ENCODE peak calls at places on chromosomes 3 and 15, in six cellular contexts. One of them, this sample, is unnamed.

GRCh38 chr3:9870978-9871377 is 9.1 kb downstream of the CIDEC start:
- DNase-seq in CD8-positive, alpha-beta T cell: no peak
- DNase-seq in IMR-90: peak; percentile 86
- DNase-seq in CD4-positive, CD25-positive, alpha-beta regulatory T cell: no peak
- DNase-seq in epithelial cell of esophagus: peak; percentile 56
- DNase-seq in astrocyte of the spinal cord: peak; percentile 68
- DNase-seq in this sample: no peak

GRCh38 chr15:24039683-24040082 is 352.6 kb upstream of the NDN start:
- DNase-seq in CD8-positive, alpha-beta T cell: no peak
- DNase-seq in IMR-90: no peak
- DNase-seq in CD4-positive, CD25-positive, alpha-beta regulatory T cell: no peak
- DNase-seq in epithelial cell of esophagus: peak; percentile 24
- DNase-seq in astrocyte of the spinal cord: no peak
- DNase-seq in this sample: no peak

GRCh38 chr3:148101061-148101460 is 596.6 kb upstream of the AGTR1 start:
- DNase-seq in CD8-positive, alpha-beta T cell: no peak
- DNase-seq in IMR-90: peak; percentile 20
- DNase-seq in CD4-positive, CD25-positive, alpha-beta regulatory T cell: no peak
- DNase-seq in epithelial cell of esophagus: no peak
- DNase-seq in astrocyte of the spinal cord: peak; percentile 62
- DNase-seq in this sample: peak; percentile 59

GRCh38 chr15:85408270-85408746 is 27.9 kb downstream of the AKAP13 start:
- DNase-seq in CD8-positive, alpha-beta T cell: no peak
- DNase-seq in IMR-90: no peak
- DNase-seq in CD4-positive, CD25-positive, alpha-beta regulatory T cell: peak; percentile 59
- DNase-seq in epithelial cell of esophagus: no peak
- DNase-seq in astrocyte of the spinal cord: no peak
- DNase-seq in this sample: no peak

GRCh38 chr3:138118863-138119766 is 3.7 kb upstream of the DZIP1L start:
- DNase-seq in CD8-positive, alpha-beta T cell: peak; percentile 29
- DNase-seq in IMR-90: peak; percentile 73
- DNase-seq in CD4-positive, CD25-positive, alpha-beta regulatory T cell: peak; percentile 40
- DNase-seq in epithelial cell of esophagus: peak; percentile 73
- DNase-seq in astrocyte of the spinal cord: peak; percentile 73
- DNase-seq in this sample: no peak

GRCh38 chr3:9452417-9452816 is 55.0 kb downstream of the SETD5 start:
- DNase-seq in CD8-positive, alpha-beta T cell: no peak
- DNase-seq in IMR-90: peak; percentile 19
- DNase-seq in CD4-positive, CD25-positive, alpha-beta regulatory T cell: peak; percentile 70
- DNase-seq in epithelial cell of esophagus: no peak
- DNase-seq in astrocyte of the spinal cord: peak; percentile 6
- DNase-seq in this sample: no peak

GRCh38 chr3:70531063-70531657 is 218.7 kb upstream of the MDFIC2 start:
- DNase-seq in CD8-positive, alpha-beta T cell: no peak
- DNase-seq in IMR-90: peak; percentile 57
- DNase-seq in CD4-positive, CD25-positive, alpha-beta regulatory T cell: peak; percentile 18
- DNase-seq in epithelial cell of esophagus: peak; percentile 51
- DNase-seq in astrocyte of the spinal cord: peak; percentile 58
- DNase-seq in this sample: no peak

GRCh38 chr3:31027191-31027761 is 132.8 kb upstream of the GADL1 start:
- DNase-seq in CD8-positive, alpha-beta T cell: no peak
- DNase-seq in IMR-90: no peak
- DNase-seq in CD4-positive, CD25-positive, alpha-beta regulatory T cell: no peak
- DNase-seq in epithelial cell of esophagus: no peak
- DNase-seq in astrocyte of the spinal cord: no peak
- DNase-seq in this sample: no peak

GRCh38 chr3:184466413-184466960 is 86.6 kb downstream of the CHRD start:
- DNase-seq in CD8-positive, alpha-beta T cell: no peak
- DNase-seq in IMR-90: peak; percentile 48
- DNase-seq in CD4-positive, CD25-positive, alpha-beta regulatory T cell: no peak
- DNase-seq in epithelial cell of esophagus: no peak
- DNase-seq in astrocyte of the spinal cord: no peak
- DNase-seq in this sample: no peak

GRCh38 chr3:126450744-126451143 is 24.9 kb downstream of the ZXDC start:
- DNase-seq in CD8-positive, alpha-beta T cell: no peak
- DNase-seq in IMR-90: no peak
- DNase-seq in CD4-positive, CD25-positive, alpha-beta regulatory T cell: no peak
- DNase-seq in epithelial cell of esophagus: no peak
- DNase-seq in astrocyte of the spinal cord: no peak
- DNase-seq in this sample: no peak

GRCh38 chr3:71140477-71140876 is 443.1 kb downstream of the FOXP1 start:
- DNase-seq in CD8-positive, alpha-beta T cell: no peak
- DNase-seq in IMR-90: no peak
- DNase-seq in CD4-positive, CD25-positive, alpha-beta regulatory T cell: no peak
- DNase-seq in epithelial cell of esophagus: no peak
- DNase-seq in astrocyte of the spinal cord: no peak
- DNase-seq in this sample: no peak

GRCh38 chr3:71112576-71112975 is 471.0 kb downstream of the FOXP1 start:
- DNase-seq in CD8-positive, alpha-beta T cell: no peak
- DNase-seq in IMR-90: peak; percentile 75
- DNase-seq in CD4-positive, CD25-positive, alpha-beta regulatory T cell: no peak
- DNase-seq in epithelial cell of esophagus: no peak
- DNase-seq in astrocyte of the spinal cord: no peak
- DNase-seq in this sample: no peak

GRCh38 chr3:128296469-128297251 is 143.4 kb downstream of the EEFSEC start:
- DNase-seq in CD8-positive, alpha-beta T cell: no peak
- DNase-seq in IMR-90: no peak
- DNase-seq in CD4-positive, CD25-positive, alpha-beta regulatory T cell: no peak
- DNase-seq in epithelial cell of esophagus: no peak
- DNase-seq in astrocyte of the spinal cord: no peak
- DNase-seq in this sample: no peak

GRCh38 chr15:90340345-90340744 is 11.7 kb upstream of the ZNF774 start:
- DNase-seq in CD8-positive, alpha-beta T cell: no peak
- DNase-seq in IMR-90: no peak
- DNase-seq in CD4-positive, CD25-positive, alpha-beta regulatory T cell: no peak
- DNase-seq in epithelial cell of esophagus: no peak
- DNase-seq in astrocyte of the spinal cord: no peak
- DNase-seq in this sample: no peak

GRCh38 chr3:8835385-8835784 is 66.0 kb upstream of the OXTR start:
- DNase-seq in CD8-positive, alpha-beta T cell: no peak
- DNase-seq in IMR-90: no peak
- DNase-seq in CD4-positive, CD25-positive, alpha-beta regulatory T cell: no peak
- DNase-seq in epithelial cell of esophagus: no peak
- DNase-seq in astrocyte of the spinal cord: no peak
- DNase-seq in this sample: no peak

GRCh38 chr3:117171124-117171523 is 461.5 kb downstream of the TUSC7 start:
- DNase-seq in CD8-positive, alpha-beta T cell: no peak
- DNase-seq in IMR-90: no peak
- DNase-seq in CD4-positive, CD25-positive, alpha-beta regulatory T cell: no peak
- DNase-seq in epithelial cell of esophagus: no peak
- DNase-seq in astrocyte of the spinal cord: no peak
- DNase-seq in this sample: no peak

GRCh38 chr3:176861137-176861536 is 336.1 kb downstream of the TBL1XR1 start:
- DNase-seq in CD8-positive, alpha-beta T cell: no peak
- DNase-seq in IMR-90: peak; percentile 4
- DNase-seq in CD4-positive, CD25-positive, alpha-beta regulatory T cell: no peak
- DNase-seq in epithelial cell of esophagus: peak; percentile 45
- DNase-seq in astrocyte of the spinal cord: no peak
- DNase-seq in this sample: no peak
- H3K4me3 ChIP-seq in CD8-positive, alpha-beta T cell: no peak overlapping the region
- H3K4me3 ChIP-seq in IMR-90: no peak overlapping the region
- H3K4me3 ChIP-seq in CD4-positive, CD25-positive, alpha-beta regulatory T cell: no peak overlapping the region
- H3K4me3 ChIP-seq in epithelial cell of esophagus: no peak overlapping the region
- H3K4me3 ChIP-seq in astrocyte of the spinal cord: no peak overlapping the region
- H3K4me3 ChIP-seq in this sample: no peak overlapping the region

DNA sequence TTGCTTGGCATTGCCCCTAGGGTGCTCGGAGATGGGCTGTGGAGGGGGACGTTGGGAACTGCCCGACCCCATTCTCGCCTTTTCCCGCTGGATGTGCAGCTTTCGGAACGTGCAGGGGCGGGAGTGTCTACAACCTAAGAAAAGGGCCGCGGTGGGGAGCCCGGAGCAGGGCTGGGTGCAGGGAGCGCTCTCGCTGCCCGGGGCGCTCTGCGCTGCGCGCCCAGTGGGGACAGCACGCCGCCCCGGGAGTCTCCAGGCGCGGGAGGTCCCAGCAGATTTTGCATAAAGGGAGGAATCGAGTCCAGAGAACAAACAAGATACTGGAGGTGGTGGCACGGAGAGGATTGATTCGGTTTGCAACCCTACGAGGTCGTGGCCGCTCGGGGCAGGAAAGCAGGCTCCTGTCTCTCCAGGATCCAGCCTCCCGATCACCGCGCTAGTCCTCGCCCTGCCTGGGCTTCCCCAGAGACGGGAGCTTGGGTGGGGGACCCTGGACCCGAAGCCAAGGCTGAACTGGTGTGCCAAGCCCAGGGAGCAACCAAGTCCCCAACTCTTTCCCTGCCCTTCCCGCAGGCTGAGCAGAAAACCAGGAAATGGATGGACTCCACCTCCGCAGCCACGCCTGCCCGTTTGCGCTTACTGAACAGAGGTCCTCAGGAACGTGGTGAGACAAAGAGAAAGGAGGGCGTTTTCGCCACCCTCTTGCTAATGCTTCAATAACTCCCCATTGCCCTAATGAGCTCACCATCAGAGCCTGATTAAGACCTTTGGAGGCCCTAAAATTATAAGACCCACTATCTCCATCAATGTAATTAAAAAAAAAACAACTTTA is 59.7 kb downstream of the NOX5 start:
- DNase-seq in CD8-positive, alpha-beta T cell: no peak
- DNase-seq in IMR-90: peak; percentile 54
- DNase-seq in CD4-positive, CD25-positive, alpha-beta regulatory T cell: no peak
- DNase-seq in epithelial cell of esophagus: peak; percentile 70
- DNase-seq in astrocyte of the spinal cord: peak; percentile 57
- DNase-seq in this sample: peak; percentile 17
- H3K4me3 ChIP-seq in CD8-positive, alpha-beta T cell: no peak overlapping the region
- H3K4me3 ChIP-seq in IMR-90: peak overlapping the region; percentile 75
- H3K4me3 ChIP-seq in CD4-positive, CD25-positive, alpha-beta regulatory T cell: peak overlapping the region; percentile 51
- H3K4me3 ChIP-seq in epithelial cell of esophagus: peak overlapping the region; percentile 63
- H3K4me3 ChIP-seq in astrocyte of the spinal cord: peak overlapping the region; percentile 54
- H3K4me3 ChIP-seq in this sample: peak overlapping the region; percentile 76

DNA sequence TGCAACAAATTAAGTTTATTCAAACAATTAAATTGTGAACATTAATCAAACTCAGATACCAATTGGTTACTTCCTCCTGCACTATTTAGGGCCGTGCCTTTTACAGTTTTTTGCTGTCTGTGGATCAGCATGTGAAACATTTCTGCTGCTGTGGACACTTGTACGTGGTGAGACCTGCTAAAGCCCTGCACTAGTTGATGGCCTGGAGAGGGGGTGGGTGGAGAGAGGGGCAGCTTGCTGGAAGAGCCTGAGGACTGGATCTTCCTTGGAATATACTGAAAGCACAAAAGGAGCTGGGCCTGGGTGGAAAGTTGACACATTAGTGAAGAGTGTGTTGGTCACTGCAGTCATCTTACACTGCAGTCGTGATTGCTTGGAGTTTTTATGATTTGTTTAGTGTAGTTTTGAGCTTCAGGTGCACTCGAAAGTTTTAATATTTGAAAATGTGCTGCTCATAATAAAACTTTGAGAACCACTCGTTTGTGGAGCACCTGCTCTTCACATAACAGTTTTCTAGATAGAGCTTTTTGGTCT is 11.4 kb downstream of the PLCL2 start:
- DNase-seq in CD8-positive, alpha-beta T cell: no peak
- DNase-seq in IMR-90: no peak
- DNase-seq in CD4-positive, CD25-positive, alpha-beta regulatory T cell: no peak
- DNase-seq in epithelial cell of esophagus: no peak
- DNase-seq in astrocyte of the spinal cord: no peak
- DNase-seq in this sample: no peak
- H3K4me3 ChIP-seq in CD8-positive, alpha-beta T cell: no peak overlapping the region
- H3K4me3 ChIP-seq in IMR-90: no peak overlapping the region
- H3K4me3 ChIP-seq in CD4-positive, CD25-positive, alpha-beta regulatory T cell: no peak overlapping the region
- H3K4me3 ChIP-seq in epithelial cell of esophagus: no peak overlapping the region
- H3K4me3 ChIP-seq in astrocyte of the spinal cord: no peak overlapping the region
- H3K4me3 ChIP-seq in this sample: no peak overlapping the region

GRCh38 chr3:36943601-36944000 is 1.3 kb downstream of the TRANK1 start:
- DNase-seq in CD8-positive, alpha-beta T cell: no peak
- DNase-seq in IMR-90: no peak
- DNase-seq in CD4-positive, CD25-positive, alpha-beta regulatory T cell: no peak
- DNase-seq in epithelial cell of esophagus: no peak
- DNase-seq in astrocyte of the spinal cord: no peak
- DNase-seq in this sample: no peak

GRCh38 chr3:36941658-36942057 is 3.2 kb downstream of the TRANK1 start:
- DNase-seq in CD8-positive, alpha-beta T cell: no peak
- DNase-seq in IMR-90: peak; percentile 31
- DNase-seq in CD4-positive, CD25-positive, alpha-beta regulatory T cell: no peak
- DNase-seq in epithelial cell of esophagus: no peak
- DNase-seq in astrocyte of the spinal cord: no peak
- DNase-seq in this sample: no peak

GRCh38 chr3:36942632-36943248 is 2.1 kb downstream of the TRANK1 start:
- DNase-seq in CD8-positive, alpha-beta T cell: no peak
- DNase-seq in IMR-90: no peak
- DNase-seq in CD4-positive, CD25-positive, alpha-beta regulatory T cell: no peak
- DNase-seq in epithelial cell of esophagus: no peak
- DNase-seq in astrocyte of the spinal cord: no peak
- DNase-seq in this sample: no peak

GRCh38 chr3:36944012-36944640 is 728 bp downstream of the TRANK1 start:
- DNase-seq in CD8-positive, alpha-beta T cell: peak; percentile 27
- DNase-seq in IMR-90: peak; percentile 59
- DNase-seq in CD4-positive, CD25-positive, alpha-beta regulatory T cell: peak; percentile 56
- DNase-seq in epithelial cell of esophagus: peak; percentile 53
- DNase-seq in astrocyte of the spinal cord: peak; percentile 61
- DNase-seq in this sample: no peak

GRCh38 chr3:36941162-36941561 is 3.7 kb downstream of the TRANK1 start:
- DNase-seq in CD8-positive, alpha-beta T cell: no peak
- DNase-seq in IMR-90: no peak
- DNase-seq in CD4-positive, CD25-positive, alpha-beta regulatory T cell: no peak
- DNase-seq in epithelial cell of esophagus: no peak
- DNase-seq in astrocyte of the spinal cord: no peak
- DNase-seq in this sample: no peak
- H3K4me3 ChIP-seq in CD8-positive, alpha-beta T cell: no peak overlapping the region
- H3K4me3 ChIP-seq in IMR-90: no peak overlapping the region
- H3K4me3 ChIP-seq in CD4-positive, CD25-positive, alpha-beta regulatory T cell: no peak overlapping the region
- H3K4me3 ChIP-seq in epithelial cell of esophagus: no peak overlapping the region
- H3K4me3 ChIP-seq in astrocyte of the spinal cord: no peak overlapping the region
- H3K4me3 ChIP-seq in this sample: no peak overlapping the region

This sample was measured in skeletal muscle cell.